ENCODE peak calls at places on chromosomes 1 and 21, in seven cellular contexts. A is A549; W is T-helper 1 cell; T is fibroblast of pulmonary artery; H is T-cell; P is activated T-cell treated with anti-CD3 and anti-CD28 coated beads, Interleukin-2, amount 50 U/mL, for 4 hours; N is RWPE1. L is an unnamed sample.

GRCh38 chr1:10897981-10898728 is 101.7 kb upstream of the CASZ1 start:
- DNase-seq in A (no peak), W (no peak), T (no peak), P (no peak), N (no peak), H (no peak), L (peak)

GRCh38 chr21:42215942-42216725 is 2.8 kb upstream of the ABCG1 start:
- DNase-seq in W (no peak), H (no peak), A (no peak), N (no peak), T (no peak), P (no peak), L (no peak)

GRCh38 chr1:78843111-78843908 is 163.2 kb downstream of the ADGRL4 start:
- DNase-seq in H (no peak), W (no peak), N (no peak), T (peak), A (no peak), P (no peak), L (no peak)

GRCh38 chr1:223216482-223217205 is 73.6 kb upstream of the TLR5 start:
- DNase-seq in P (no peak), A (no peak), N (no peak), W (no peak), T (no peak), H (no peak), L (no peak)

GRCh38 chr1:231053493-231054162 is 13.6 kb upstream of the FAM89A start:
- DNase-seq in H (no peak), W (no peak), N (no peak), P (no peak), A (no peak), T (peak), L (no peak)

GRCh38 chr1:29470788-29471119 is 234.4 kb downstream of the PTPRU start:
- DNase-seq in H (no peak), W (no peak), N (no peak), T (no peak), A (no peak), P (no peak), L (no peak)

GRCh38 chr1:19975423-19976193 is 3.8 kb downstream of the PLA2G2A start:
- DNase-seq in H (no peak), W (no peak), P (no peak), A (no peak), N (no peak), T (no peak), L (no peak)

GRCh38 chr1:153777648-153778047 is 2.4 kb downstream of the SLC27A3 start:
- DNase-seq in W (no peak), H (no peak), T (no peak), A (no peak), P (no peak), N (no peak), L (no peak)

GRCh38 chr1:58802640-58803476 is 19.0 kb upstream of the JUN start:
- DNase-seq in N (no peak), H (no peak), T (no peak), W (no peak), P (no peak), A (no peak), L (no peak)

GRCh38 chr1:182520746-182521145 is 68.3 kb downstream of the RNASEL start:
- DNase-seq in H (no peak), W (no peak), A (no peak), P (no peak), N (no peak), T (peak), L (no peak)

GRCh38 chr1:100323428-100324106 is 28.7 kb upstream of the CDC14A start:
- DNase-seq in A (no peak), W (no peak), H (no peak), T (no peak), P (no peak), N (no peak), L (no peak)

L was measured in H54.